ENCODE peak calls at places on chromosomes 6 and 20, in five cellular contexts. One of them, this sample, is unnamed.

GRCh38 chr20:39206899-39207564 is 244.9 kb downstream of the DHX35 start:
- DNase-seq in sigmoid colon: no peak
- DNase-seq in IMR-90: no peak
- DNase-seq in tibial artery: no peak
- DNase-seq in body of pancreas: peak; percentile 32
- DNase-seq in this sample: no peak

GRCh38 chr6:66735106-66735890 is 1028.3 kb upstream of the EYS start:
- DNase-seq in sigmoid colon: no peak
- DNase-seq in IMR-90: no peak
- DNase-seq in tibial artery: no peak
- DNase-seq in body of pancreas: no peak
- DNase-seq in this sample: no peak

GRCh38 chr20:20037960-20038359 is 14.3 kb downstream of the CRNKL1 start:
- DNase-seq in sigmoid colon: no peak
- DNase-seq in IMR-90: peak; percentile 79
- DNase-seq in tibial artery: no peak
- DNase-seq in body of pancreas: no peak
- DNase-seq in this sample: no peak

GRCh38 chr20:31578448-31579138 is 26.5 kb upstream of the ID1 start:
- DNase-seq in sigmoid colon: no peak
- DNase-seq in IMR-90: no peak
- DNase-seq in tibial artery: no peak
- DNase-seq in body of pancreas: no peak
- DNase-seq in this sample: no peak

GRCh38 chr6:30394139-30394538 is 49.2 kb downstream of the RPP21 start:
- DNase-seq in sigmoid colon: no peak
- DNase-seq in IMR-90: no peak
- DNase-seq in tibial artery: no peak
- DNase-seq in body of pancreas: no peak
- DNase-seq in this sample: no peak

GRCh38 chr6:23368557-23368956 is 757.5 kb upstream of the NRSN1 start:
- DNase-seq in sigmoid colon: no peak
- DNase-seq in IMR-90: no peak
- DNase-seq in tibial artery: no peak
- DNase-seq in body of pancreas: no peak
- DNase-seq in this sample: no peak

GRCh38 chr20:10632681-10633509 is 40.9 kb downstream of the JAG1 start:
- DNase-seq in sigmoid colon: no peak
- DNase-seq in IMR-90: no peak
- DNase-seq in tibial artery: no peak
- DNase-seq in body of pancreas: no peak
- DNase-seq in this sample: no peak

GRCh38 chr6:55014321-55015088 is 159.8 kb upstream of the HCRTR2 start:
- DNase-seq in sigmoid colon: no peak
- DNase-seq in IMR-90: peak; percentile 53
- DNase-seq in tibial artery: no peak
- DNase-seq in body of pancreas: no peak
- DNase-seq in this sample: no peak

GRCh38 chr20:51749674-51750036 is 18.5 kb downstream of the ATP9A start:
- DNase-seq in sigmoid colon: no peak
- DNase-seq in IMR-90: peak; percentile 79
- DNase-seq in tibial artery: no peak
- DNase-seq in body of pancreas: peak; percentile 37
- DNase-seq in this sample: no peak

GRCh38 chr6:2719053-2719375 is 31.7 kb downstream of the MYLK4 start:
- DNase-seq in sigmoid colon: no peak
- DNase-seq in IMR-90: peak; percentile 30
- DNase-seq in tibial artery: no peak
- DNase-seq in body of pancreas: no peak
- DNase-seq in this sample: no peak

GRCh38 chr6:128070406-128070805 is 169.5 kb upstream of the THEMIS start:
- DNase-seq in sigmoid colon: no peak
- DNase-seq in IMR-90: peak; percentile 62
- DNase-seq in tibial artery: no peak
- DNase-seq in body of pancreas: no peak
- DNase-seq in this sample: no peak

GRCh38 chr6:53250137-53250760 is 98.5 kb downstream of the ELOVL5 start:
- DNase-seq in sigmoid colon: no peak
- DNase-seq in IMR-90: peak; percentile 10
- DNase-seq in tibial artery: no peak
- DNase-seq in body of pancreas: no peak
- DNase-seq in this sample: no peak

GRCh38 chr6:11732036-11732545 is 46.5 kb downstream of the ADTRP start:
- DNase-seq in sigmoid colon: peak; percentile 84
- DNase-seq in IMR-90: peak; percentile 12
- DNase-seq in tibial artery: peak; percentile 95
- DNase-seq in body of pancreas: peak; percentile 81
- DNase-seq in this sample: peak; percentile 87

GRCh38 chr6:121506761-121507754 is 71.6 kb downstream of the GJA1 start:
- DNase-seq in sigmoid colon: no peak
- DNase-seq in IMR-90: peak; percentile 85
- DNase-seq in tibial artery: no peak
- DNase-seq in body of pancreas: no peak
- DNase-seq in this sample: no peak

GRCh38 chr6:50825375-50826036 is 6.8 kb downstream of the TFAP2B start:
- DNase-seq in sigmoid colon: no peak
- DNase-seq in IMR-90: no peak
- DNase-seq in tibial artery: no peak
- DNase-seq in body of pancreas: no peak
- DNase-seq in this sample: no peak

GRCh38 chr6:160315310-160315709 is 32.9 kb upstream of the SLC22A3 start:
- DNase-seq in sigmoid colon: no peak
- DNase-seq in IMR-90: no peak
- DNase-seq in tibial artery: no peak
- DNase-seq in body of pancreas: no peak
- DNase-seq in this sample: no peak

GRCh38 chr6:154370545-154370944 is 13.9 kb upstream of the IPCEF1 start:
- DNase-seq in sigmoid colon: no peak
- DNase-seq in IMR-90: peak; percentile 58
- DNase-seq in tibial artery: no peak
- DNase-seq in body of pancreas: peak; percentile 20
- DNase-seq in this sample: peak; percentile 36
- TF ChIP-seq CTCF in sigmoid colon: no peak
- TF ChIP-seq CTCF in IMR-90: peak; percentile 56
- TF ChIP-seq CTCF in tibial artery: peak; percentile 28
- TF ChIP-seq CTCF in body of pancreas: peak; percentile 29
- TF ChIP-seq CTCF in this sample: peak; percentile 61

GRCh38 chr20:41572010-41572572 is 46.1 kb downstream of the CHD6 start:
- DNase-seq in sigmoid colon: no peak
- DNase-seq in IMR-90: no peak
- DNase-seq in tibial artery: no peak
- DNase-seq in body of pancreas: peak; percentile 18
- DNase-seq in this sample: no peak
- TF ChIP-seq CTCF in sigmoid colon: no peak
- TF ChIP-seq CTCF in IMR-90: no peak
- TF ChIP-seq CTCF in tibial artery: no peak
- TF ChIP-seq CTCF in body of pancreas: peak; percentile 40
- TF ChIP-seq CTCF in this sample: no peak

DNA sequence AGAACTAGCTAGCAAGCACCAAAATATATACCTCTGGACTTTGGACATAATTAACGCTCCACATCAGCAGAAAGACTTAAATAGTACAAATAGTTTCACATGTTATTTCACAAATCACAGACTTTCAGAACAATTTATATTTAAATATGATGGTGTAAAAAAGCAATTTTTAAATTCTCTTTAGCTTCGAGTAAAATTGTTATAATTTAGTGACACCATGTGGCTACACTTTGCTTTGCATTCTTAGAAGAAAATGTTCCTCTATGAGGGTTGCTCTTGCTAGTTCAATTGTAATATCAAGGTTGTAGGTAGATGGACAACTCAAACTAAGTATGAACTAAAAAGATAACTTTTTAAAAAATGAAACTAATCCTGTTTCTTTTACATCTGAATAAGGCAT is 69.0 kb downstream of the BTBD9 start:
- DNase-seq in sigmoid colon: no peak
- DNase-seq in IMR-90: peak; percentile 40
- DNase-seq in tibial artery: no peak
- DNase-seq in body of pancreas: no peak
- DNase-seq in this sample: no peak
- TF ChIP-seq CTCF in sigmoid colon: peak; percentile 21
- TF ChIP-seq CTCF in IMR-90: peak; percentile 53
- TF ChIP-seq CTCF in tibial artery: peak; percentile 18
- TF ChIP-seq CTCF in body of pancreas: peak; percentile 7
- TF ChIP-seq CTCF in this sample: peak; percentile 40

DNA sequence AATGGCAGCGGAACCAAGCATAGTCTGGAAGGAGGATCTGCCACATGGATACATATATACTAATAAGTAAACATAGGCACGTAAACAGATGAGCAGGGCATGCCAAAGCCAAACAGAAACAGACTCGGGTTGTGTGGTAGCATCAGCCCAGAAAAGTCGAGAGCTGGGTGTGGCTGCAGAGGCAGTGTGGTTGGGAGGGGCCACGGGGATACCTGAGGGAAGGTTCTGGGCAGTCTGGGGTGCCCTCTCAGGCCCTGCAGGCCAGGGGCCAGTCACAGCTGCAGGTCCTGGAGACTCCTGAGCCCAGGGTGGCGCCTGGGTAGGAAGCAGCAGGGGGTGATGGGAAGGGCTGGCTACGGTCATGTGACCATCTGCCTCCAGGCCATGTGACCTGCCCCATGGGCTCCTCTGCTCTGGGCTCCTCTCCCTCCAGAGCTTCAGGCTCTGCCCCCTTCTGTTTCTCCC is 42.8 kb upstream of the MRPS10 start:
- DNase-seq in sigmoid colon: peak; percentile 70
- DNase-seq in IMR-90: no peak
- DNase-seq in tibial artery: no peak
- DNase-seq in body of pancreas: no peak
- DNase-seq in this sample: no peak
- TF ChIP-seq CTCF in sigmoid colon: no peak
- TF ChIP-seq CTCF in IMR-90: no peak
- TF ChIP-seq CTCF in tibial artery: no peak
- TF ChIP-seq CTCF in body of pancreas: no peak
- TF ChIP-seq CTCF in this sample: no peak

DNA sequence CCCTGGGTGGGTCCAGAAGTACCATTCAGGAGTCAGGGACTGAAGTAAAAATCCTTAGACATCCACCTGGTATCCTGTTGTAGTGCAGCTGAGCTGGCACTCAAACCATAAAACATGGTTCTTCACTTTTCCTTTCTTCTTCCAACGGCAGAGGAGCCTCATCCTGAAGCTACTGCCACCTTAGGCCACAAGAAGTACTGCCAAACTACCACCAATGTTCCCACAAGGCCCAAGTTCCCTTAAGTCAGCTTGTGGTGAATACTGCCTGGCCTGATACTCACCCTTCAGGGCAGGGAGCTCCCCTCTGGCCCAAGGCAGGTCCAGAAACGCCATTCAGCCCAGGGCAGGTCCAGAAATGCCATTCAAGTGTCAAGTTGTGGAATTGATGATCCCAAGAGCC is 1053.4 kb upstream of the CITED2 start:
- DNase-seq in sigmoid colon: no peak
- DNase-seq in IMR-90: no peak
- DNase-seq in tibial artery: no peak
- DNase-seq in body of pancreas: no peak
- DNase-seq in this sample: no peak
- TF ChIP-seq CTCF in sigmoid colon: no peak
- TF ChIP-seq CTCF in IMR-90: no peak
- TF ChIP-seq CTCF in tibial artery: no peak
- TF ChIP-seq CTCF in body of pancreas: no peak
- TF ChIP-seq CTCF in this sample: no peak

GRCh38 chr20:23046431-23046830 is 3.0 kb downstream of the THBD start:
- DNase-seq in sigmoid colon: no peak
- DNase-seq in IMR-90: no peak
- DNase-seq in tibial artery: no peak
- DNase-seq in body of pancreas: no peak
- DNase-seq in this sample: no peak

GRCh38 chr20:23047001-23047737 is 2.3 kb downstream of the THBD start:
- DNase-seq in sigmoid colon: no peak
- DNase-seq in IMR-90: no peak
- DNase-seq in tibial artery: no peak
- DNase-seq in body of pancreas: no peak
- DNase-seq in this sample: no peak

GRCh38 chr20:23039885-23040508 is 4.9 kb downstream of the SSTR4 start:
- DNase-seq in sigmoid colon: no peak
- DNase-seq in IMR-90: no peak
- DNase-seq in tibial artery: no peak
- DNase-seq in body of pancreas: no peak
- DNase-seq in this sample: no peak

GRCh38 chr20:23042270-23042669 is 7.2 kb downstream of the SSTR4 start:
- DNase-seq in sigmoid colon: no peak
- DNase-seq in IMR-90: no peak
- DNase-seq in tibial artery: no peak
- DNase-seq in body of pancreas: no peak
- DNase-seq in this sample: no peak

DNA sequence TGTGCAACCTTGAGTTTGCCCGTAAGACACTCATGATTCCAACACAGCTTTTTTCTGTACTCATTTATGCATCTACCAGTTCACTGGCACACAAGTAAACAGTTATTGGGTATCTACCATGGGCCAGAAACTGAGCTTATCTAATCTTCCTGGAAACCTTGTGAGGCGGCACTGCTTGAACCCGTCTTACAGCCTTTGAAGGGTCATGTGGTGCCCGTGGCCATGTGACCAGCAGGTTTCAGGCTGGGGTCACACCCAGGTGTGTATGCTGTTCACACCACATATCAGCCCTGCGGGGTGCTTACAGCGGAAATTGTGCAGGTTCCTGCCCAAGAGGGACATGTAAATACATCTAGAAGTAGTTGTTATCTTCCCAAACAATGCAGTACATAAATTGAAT is 6.1 kb downstream of the THBD start:
- DNase-seq in sigmoid colon: no peak
- DNase-seq in IMR-90: no peak
- DNase-seq in tibial artery: no peak
- DNase-seq in body of pancreas: no peak
- DNase-seq in this sample: no peak
- TF ChIP-seq CTCF in sigmoid colon: no peak
- TF ChIP-seq CTCF in IMR-90: no peak
- TF ChIP-seq CTCF in tibial artery: no peak
- TF ChIP-seq CTCF in body of pancreas: no peak
- TF ChIP-seq CTCF in this sample: no peak

GRCh38 chr6:56246941-56247653 is at the start of gene COL21A1:
- DNase-seq in sigmoid colon: peak; percentile 81
- DNase-seq in IMR-90: no peak
- DNase-seq in tibial artery: peak; percentile 82
- DNase-seq in body of pancreas: peak; percentile 26
- DNase-seq in this sample: no peak
- TF ChIP-seq CTCF in sigmoid colon: no peak
- TF ChIP-seq CTCF in IMR-90: peak; percentile 8
- TF ChIP-seq CTCF in tibial artery: peak; percentile 26
- TF ChIP-seq CTCF in body of pancreas: no peak
- TF ChIP-seq CTCF in this sample: no peak

This sample was measured in activated CD8-positive, alpha-beta T cell treated with anti-CD3 and anti-CD28 coated beads for 36 hours.